ENCODE peak calls at places on chromosomes 1 and 21, in four cellular contexts. P is activated T-cell treated with anti-CD3 and anti-CD28 coated beads for 1 hour, D is B cell, Q is left ventricle myocardium inferior. F is an unnamed sample.

GRCh38 chr1:248165186-248165585 is 9.4 kb upstream of the OR2M2 start:
- DNase-seq in P (no peak), D (no peak), Q (no peak), F (no peak)

GRCh38 chr21:46543306-46543705 is 61.6 kb downstream of the S100B start:
- DNase-seq in P (no peak), D (no peak), Q (no peak), F (no peak)

GRCh38 chr1:27858949-27859576 is 13.3 kb upstream of the THEMIS2 start:
- DNase-seq in P (no peak), D (no peak), Q (no peak), F (no peak)

GRCh38 chr1:50651476-50652263 is 228.4 kb upstream of the DMRTA2 start:
- DNase-seq in P (no peak), D (no peak), Q (no peak), F (no peak)

GRCh38 chr1:224700915-224701531 is 84.9 kb downstream of the CNIH3 start:
- DNase-seq in P (no peak), D (no peak), Q (no peak), F (no peak)

GRCh38 chr1:232551281-232551835 is 78.6 kb downstream of the SIPA1L2 start:
- DNase-seq in P (no peak), D (no peak), Q (no peak), F (no peak)

GRCh38 chr1:77536813-77537212 is 145.6 kb downstream of the ZZZ3 start:
- DNase-seq in P (no peak), D (no peak), Q (no peak), F (no peak)

GRCh38 chr21:15059397-15059796 is 5.4 kb downstream of the NRIP1 start:
- DNase-seq in P (no peak), D (no peak), Q (no peak), F (no peak)

GRCh38 chr21:30138483-30138882 is 28.1 kb downstream of the CLDN17 start:
- DNase-seq in P (no peak), D (no peak), Q (no peak), F (no peak)

GRCh38 chr1:200530551-200531261 is 89.8 kb downstream of the KIF14 start:
- DNase-seq in P (peak; percentile 35), D (no peak), Q (no peak), F (peak; percentile 45)

GRCh38 chr1:15948600-15949452 is 27.1 kb downstream of the ZBTB17 start:
- DNase-seq in P (no peak), D (no peak), Q (peak; percentile 64), F (peak; percentile 74)